ENCODE peak calls at places on chromosome 16, in four cellular contexts. G, T, I and F are unnamed samples.

GRCh38 chr16:65034915-65035314 is 86.9 kb downstream of the CDH11 start:
- DNase-seq in G (no peak), T (no peak), I (no peak), F (no peak)

GRCh38 chr16:29958756-29959155 is 3.1 kb upstream of the TMEM219 start:
- DNase-seq in G (no peak), T (no peak), I (no peak), F (no peak)

GRCh38 chr16:49800441-49800840 is 55.5 kb downstream of the ZNF423 start:
- DNase-seq in G (peak), T (no peak), I (no peak), F (no peak)

GRCh38 chr16:57656342-57656955 is 11.7 kb upstream of the ADGRG3 start:
- DNase-seq in G (no peak), T (no peak), I (no peak), F (no peak)

GRCh38 chr16:73125860-73126259 is 77.9 kb upstream of the ZFHX3 start:
- DNase-seq in G (no peak), T (peak), I (no peak), F (no peak)

GRCh38 chr16:62363451-62363850 is 327.2 kb upstream of the CDH8 start:
- DNase-seq in G (no peak), T (no peak), I (no peak), F (no peak)

GRCh38 chr16:72049110-72049509 is 5.2 kb upstream of the HP start:
- DNase-seq in G (no peak), T (no peak), I (no peak), F (no peak)

GRCh38 chr16:52912565-52913173 is 140.0 kb downstream of the CHD9NB start:
- DNase-seq in G (peak), T (peak), I (peak), F (peak)

GRCh38 chr16:3581392-3581791 is 4.2 kb upstream of the NLRC3 start:
- DNase-seq in G (no peak), T (no peak), I (no peak), F (no peak)

GRCh38 chr16:70252355-70252988 is 732 bp upstream of the EXOSC6 start:
- DNase-seq in G (no peak), T (no peak), I (no peak), F (no peak)

GRCh38 chr16:50252874-50253510 is 13.4 kb upstream of the ADCY7 start:
- DNase-seq in G (no peak), T (no peak), I (no peak), F (no peak)

GRCh38 chr16:22264786-22265185 is 32.4 kb upstream of the POLR3E start:
- DNase-seq in G (no peak), T (no peak), I (no peak), F (no peak)

GRCh38 chr16:85369741-85370528 is 243.2 kb upstream of the GSE1 start:
- DNase-seq in G (no peak), T (no peak), I (peak), F (no peak)

GRCh38 chr16:72401079-72401361 is 229.1 kb upstream of the PMFBP1 start:
- DNase-seq in G (no peak), T (no peak), I (no peak), F (no peak)

GRCh38 chr16:86479419-86479818 is 30.9 kb upstream of the FOXF1 start:
- DNase-seq in G (peak), T (no peak), I (no peak), F (no peak)

GRCh38 chr16:71781741-71782140 is 26.9 kb downstream of the AP1G1 start:
- DNase-seq in G (no peak), T (no peak), I (no peak), F (no peak)

GRCh38 chr16:65077181-65077580 is 44.7 kb downstream of the CDH11 start:
- DNase-seq in G (no peak), T (no peak), I (no peak), F (no peak)

GRCh38 chr16:67164599-67165061 is at the start of gene HSF4:
- DNase-seq in G (no peak), T (no peak), I (peak), F (peak)

GRCh38 chr16:79156761-79157160 is 443.8 kb downstream of the MAF start:
- DNase-seq in G (no peak), T (no peak), I (no peak), F (no peak)

GRCh38 chr16:5064915-5065314 is 841 bp downstream of the C16orf89 start:
- DNase-seq in G (no peak), T (no peak), I (peak), F (no peak)

GRCh38 chr16:62225675-62226074 is 189.4 kb upstream of the CDH8 start:
- DNase-seq in G (peak), T (no peak), I (peak), F (peak)

GRCh38 chr16:11147033-11147848 is 108.8 kb downstream of the SOCS1 start:
- DNase-seq in G (no peak), T (no peak), I (no peak), F (no peak)

GRCh38 chr16:79169239-79169638 is 431.3 kb downstream of the MAF start:
- DNase-seq in G (no peak), T (no peak), I (no peak), F (peak)

GRCh38 chr16:56616608-56617211 is 8.3 kb downstream of the MT2A start:
- DNase-seq in G (no peak), T (no peak), I (no peak), F (no peak)

DNA sequence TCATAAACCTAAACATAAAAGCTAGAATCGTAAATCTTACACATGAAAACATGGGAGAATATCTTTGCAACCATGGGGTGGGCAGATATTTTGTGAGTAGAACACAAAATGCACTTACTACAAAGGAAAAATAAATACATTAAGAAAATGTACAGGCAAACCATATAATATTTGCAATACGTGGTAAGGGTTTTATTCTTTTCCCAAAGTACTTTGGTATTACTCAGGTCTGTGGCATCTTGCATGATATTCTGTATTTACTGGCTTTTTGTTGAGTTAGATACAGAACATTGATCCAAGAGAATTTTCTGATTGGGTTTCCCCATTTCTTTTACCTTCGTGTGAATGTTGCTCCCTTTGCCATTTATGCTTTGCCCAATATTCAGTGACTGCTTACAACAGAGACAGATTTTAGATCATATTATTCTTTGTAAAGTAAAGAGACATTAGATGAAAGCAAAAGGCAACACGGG is 33.0 kb upstream of the ARHGAP17 start:
- DNase-seq in G (no peak), T (no peak), I (no peak), F (no peak)
- TF ChIP-seq POLR2A in G (no peak), T (peak), I (no peak), F (no peak)

DNA sequence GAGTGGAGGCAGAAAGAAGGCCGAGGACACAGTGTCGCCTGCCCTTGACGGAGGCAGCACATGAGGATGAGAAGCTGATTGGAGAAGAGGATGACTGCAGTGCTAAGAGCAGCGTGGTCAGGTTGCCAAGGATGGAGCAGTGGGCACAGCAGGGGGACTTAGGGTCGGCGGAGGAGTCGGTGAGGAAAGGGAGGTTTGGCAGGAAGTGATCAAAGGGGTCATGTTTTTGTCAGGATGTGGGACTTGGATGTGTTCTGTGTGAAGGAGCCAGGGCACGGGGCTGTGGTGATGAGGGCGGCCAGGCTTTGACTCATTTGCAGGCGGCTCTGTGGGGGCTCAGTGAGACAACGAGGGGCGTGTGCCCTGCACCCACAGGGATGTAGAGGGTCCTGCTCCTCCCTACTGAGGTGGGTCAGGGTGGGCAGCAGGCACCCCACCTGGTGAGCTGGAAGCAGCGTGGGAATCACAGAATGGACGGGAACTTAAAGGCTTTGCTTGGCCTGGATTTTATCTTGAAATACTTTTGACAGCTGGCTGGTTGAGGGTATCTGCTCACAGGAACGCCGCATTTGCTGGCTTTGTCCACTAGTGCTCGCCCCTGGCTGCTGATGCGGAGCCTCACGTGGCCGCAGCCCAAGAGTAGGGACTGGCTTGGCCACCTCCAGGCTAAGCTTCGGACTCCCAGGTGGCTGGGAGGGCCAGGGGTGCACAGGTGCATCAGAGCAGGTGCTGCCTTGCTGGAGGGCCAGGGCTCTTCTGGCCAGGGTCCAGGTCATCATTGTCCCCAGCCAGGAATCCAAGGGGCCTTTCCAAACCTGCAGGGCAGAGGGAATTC is 6.0 kb downstream of the MPG start:
- DNase-seq in G (no peak), T (peak), I (no peak), F (no peak)
- H3K27ac ChIP-seq in G (peak), T (peak), I (peak), F (no peak)

DNA sequence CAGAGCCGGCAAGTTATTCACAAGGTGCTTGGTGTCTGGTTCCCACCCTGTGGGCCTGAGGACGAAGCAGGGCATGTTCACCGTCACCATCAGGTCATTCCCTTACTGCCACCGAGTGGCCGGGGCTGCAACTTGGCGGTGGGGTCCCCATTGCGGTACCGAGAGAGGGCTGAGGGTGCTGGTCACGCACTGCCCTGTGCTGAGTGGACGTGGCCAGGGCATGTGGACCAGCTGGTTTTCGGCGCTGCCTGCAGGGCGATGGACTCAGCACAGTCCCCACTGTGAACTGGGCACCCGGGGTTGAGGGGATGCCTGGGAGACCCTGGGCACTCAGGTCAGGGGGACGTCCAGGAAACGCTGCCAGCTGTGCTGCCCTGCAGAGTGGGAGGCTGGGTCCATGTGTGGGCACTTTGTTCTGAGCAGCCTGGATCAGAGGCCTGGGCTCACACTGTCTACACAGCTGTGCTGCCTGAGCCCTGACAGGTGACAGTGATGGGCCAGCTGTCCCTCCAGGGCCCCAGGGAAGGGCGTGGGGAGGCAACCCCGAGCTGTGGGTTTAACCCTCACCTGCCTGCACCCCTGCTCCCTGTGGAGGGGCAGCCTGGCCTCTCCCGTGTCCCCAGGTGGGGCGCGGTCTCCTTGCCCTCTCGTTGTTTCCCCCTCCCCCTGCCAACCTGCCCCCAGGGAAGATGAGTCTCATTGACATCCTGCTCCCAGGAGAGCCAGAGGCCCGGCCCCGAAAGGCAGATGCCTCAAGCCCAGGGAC is 39.3 kb upstream of the GNG13 start:
- DNase-seq in G (no peak), T (no peak), I (no peak), F (no peak)
- TF ChIP-seq CTCF in G (no peak), T (no peak), I (no peak), F (no peak)

DNA sequence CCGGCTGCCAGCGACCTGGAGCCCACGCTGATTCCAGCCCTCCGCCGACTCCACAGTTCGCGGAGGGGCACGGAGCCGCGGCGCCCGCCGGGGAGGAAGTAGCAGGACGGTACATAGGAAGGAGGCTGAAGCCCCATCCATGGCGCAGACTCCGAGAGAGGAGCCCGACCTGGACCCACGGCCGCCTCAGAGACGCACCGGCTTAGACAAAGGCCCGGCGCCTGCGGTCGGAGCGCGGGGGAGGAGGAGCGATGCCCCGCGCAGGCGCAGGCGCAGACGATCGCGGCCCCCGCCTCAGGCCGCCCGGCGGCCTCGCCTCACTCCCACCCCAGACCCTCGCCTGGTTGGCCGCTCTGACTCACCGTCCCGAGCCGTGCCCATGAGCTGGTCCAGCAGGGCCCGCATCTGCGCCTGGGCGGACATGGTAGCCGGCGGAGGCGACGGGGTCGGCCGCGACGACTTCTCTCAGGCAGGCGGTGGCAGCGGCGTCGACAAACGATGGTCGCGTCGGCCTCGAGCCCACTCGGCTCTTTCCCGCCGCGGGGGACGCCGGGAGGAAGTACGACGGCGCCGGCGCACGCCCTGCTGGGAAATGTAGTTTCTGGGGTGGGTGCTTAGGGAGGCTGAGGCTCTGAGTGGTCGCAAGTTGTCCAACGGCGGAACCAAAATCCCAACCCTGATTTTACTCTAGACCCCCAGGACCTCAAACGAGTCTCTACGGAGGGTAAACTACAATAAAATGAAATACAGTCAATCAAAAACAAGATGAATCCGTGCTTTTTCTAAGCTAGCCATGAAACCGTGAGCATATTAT is at the start of gene LUC7L:
- DNase-seq in G (peak), T (peak), I (peak), F (peak)
- TF ChIP-seq POLR2A in G (peak), T (peak), I (peak), F (peak)